ENCODE peak calls at places on chromosomes 7 and 10, in six cellular contexts. W, D, B, R, G and E are unnamed samples.

GRCh38 chr10:78763217-78763616 is 305.5 kb upstream of the ZMIZ1 start:
- DNase-seq in B (no peak), D (no peak), R (no peak), W (no peak), G (no peak), E (no peak)

GRCh38 chr7:141562972-141563371 is 11.8 kb downstream of the AGK start:
- DNase-seq in B (no peak), G (peak), W (no peak), D (no peak), R (no peak), E (no peak)

GRCh38 chr7:6228865-6229264 is 43.6 kb downstream of the CYTH3 start:
- DNase-seq in D (peak), G (no peak), R (no peak), W (no peak), B (no peak), E (no peak)

GRCh38 chr10:50210876-50211275 is 40.4 kb downstream of the ASAH2 start:
- DNase-seq in G (no peak), R (no peak), D (no peak), W (no peak), B (no peak), E (no peak)

GRCh38 chr7:24685706-24686105 is 71.6 kb downstream of the GSDME start:
- DNase-seq in W (no peak), G (peak), D (no peak), R (no peak), B (no peak), E (no peak)

GRCh38 chr10:60677541-60678129 is 100.6 kb upstream of the CDK1 start:
- DNase-seq in D (no peak), W (no peak), G (peak), R (no peak), B (no peak), E (no peak)

GRCh38 chr7:133912916-133913697 is 214.0 kb upstream of the LRGUK start:
- DNase-seq in W (peak), B (no peak), G (peak), R (no peak), D (no peak), E (no peak)

GRCh38 chr10:91162495-91163268 is 57.8 kb upstream of the PCGF5 start:
- DNase-seq in B (peak), W (peak), R (no peak), D (peak), G (peak), E (peak)

GRCh38 chr7:108236681-108237415 is 106.7 kb upstream of the LAMB4 start:
- DNase-seq in R (no peak), G (no peak), B (no peak), D (peak), W (no peak), E (no peak)

GRCh38 chr7:30276203-30276900 is 8.0 kb upstream of the ZNRF2 start:
- DNase-seq in B (peak), W (peak), D (peak), G (peak), R (no peak), E (peak)

GRCh38 chr10:72297281-72297967 is 23.7 kb downstream of the DDIT4 start:
- DNase-seq in B (peak), D (peak), W (peak), G (peak), R (peak), E (peak)

GRCh38 chr7:116071629-116072028 is 41.1 kb upstream of the TFEC start:
- DNase-seq in W (no peak), R (no peak), B (no peak), G (no peak), D (no peak), E (no peak)

GRCh38 chr7:132117181-132117580 is 459.1 kb downstream of the PLXNA4 start:
- DNase-seq in G (peak), B (no peak), W (peak), D (no peak), R (no peak), E (no peak)

GRCh38 chr10:3780766-3781457 is 4.1 kb downstream of the KLF6 start:
- DNase-seq in G (peak), R (no peak), W (no peak), D (no peak), B (no peak), E (peak)

GRCh38 chr10:72524489-72524888 is 101.4 kb downstream of the MICU1 start:
- DNase-seq in R (no peak), B (no peak), D (no peak), G (no peak), W (no peak), E (no peak)

GRCh38 chr10:30534465-30535144 is 94.9 kb downstream of the LYZL2 start:
- DNase-seq in R (peak), B (peak), W (peak), D (peak), G (peak), E (peak)

GRCh38 chr10:97270523-97271154 is 21.8 kb downstream of the ARHGAP19 start:
- DNase-seq in W (peak), R (peak), D (no peak), G (peak), B (no peak), E (no peak)

GRCh38 chr10:110029448-110029847 is 21.7 kb downstream of the ADD3 start:
- DNase-seq in W (no peak), B (no peak), G (no peak), R (no peak), D (no peak), E (no peak)

GRCh38 chr7:22990588-22990949 is 23.4 kb downstream of the HYCC1 start:
- DNase-seq in D (no peak), G (peak), W (peak), B (no peak), R (no peak), E (no peak)